ENCODE peak calls at places on chromosome 22, in four cellular contexts. L is right lobe of liver, Y is transverse colon, O is AG04450. I is an unnamed sample.
A peak's percentile ranks its signal among the peaks of the same experiment; 100 is the strongest.

GRCh38 chr22:17102297-17102667 is 17.5 kb downstream of the IL17RA start:
- DNase-seq in Y (no peak), O (no peak), L (no peak), I (no peak)

GRCh38 chr22:18991138-18991432 is 55.0 kb upstream of the PRODH start:
- DNase-seq in O (no peak), Y (no peak), L (no peak), I (no peak)

GRCh38 chr22:37559901-37560681 is at the start of gene CDC42EP1:
- DNase-seq in Y (peak; percentile 75), O (no peak), L (peak; percentile 88), I (no peak)

GRCh38 chr22:48050836-48051235 is 1288.4 kb downstream of the TBC1D22A start:
- DNase-seq in O (no peak), Y (no peak), L (no peak), I (no peak)

GRCh38 chr22:46761017-46761416 is 1.4 kb upstream of the TBC1D22A start:
- DNase-seq in L (no peak), Y (no peak), O (no peak), I (no peak)

GRCh38 chr22:29200901-29201300 is 4.8 kb upstream of the EMID1 start:
- DNase-seq in L (peak; percentile 47), O (no peak), Y (no peak), I (no peak)

GRCh38 chr22:19149962-19150361 is at the start of gene GSC2:
- DNase-seq in Y (no peak), L (no peak), O (no peak), I (no peak)

GRCh38 chr22:20803696-20804324 is 29.9 kb downstream of the SERPIND1 start:
- DNase-seq in Y (peak; percentile 35), L (no peak), O (peak; percentile 16), I (no peak)

GRCh38 chr22:28710112-28710888 is 30.7 kb upstream of the TTC28 start:
- DNase-seq in L (no peak), O (peak; percentile 82), Y (no peak), I (no peak)

DNA sequence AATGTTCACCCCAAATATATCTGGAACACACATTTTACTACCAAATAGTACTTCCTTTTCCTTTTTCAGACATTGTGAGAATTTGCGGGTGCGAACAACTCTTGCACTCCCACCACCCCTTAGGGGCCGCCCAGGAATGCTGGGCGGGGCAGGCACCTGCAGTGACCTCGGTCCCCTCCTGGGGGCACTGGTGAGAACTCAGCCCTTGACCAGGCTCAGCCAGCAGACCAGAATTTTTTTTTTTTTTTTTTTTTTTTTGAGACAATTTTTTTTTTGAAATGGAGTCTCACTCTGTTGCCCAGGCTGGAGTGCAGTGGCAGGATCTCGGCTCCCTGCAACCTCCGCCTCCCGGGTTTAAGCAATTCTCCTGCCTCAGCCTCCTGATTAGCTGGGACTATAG is 75.8 kb downstream of the ARHGAP8 start:
- DNase-seq in L (peak; percentile 8), Y (no peak), O (no peak), I (no peak)
- TF ChIP-seq CTCF in L (no peak), Y (no peak), O (peak; percentile 48), I (peak; percentile 56)

GRCh38 chr22:30562391-30562790 is 12.1 kb downstream of the GAL3ST1 start:
- DNase-seq in L (no peak), Y (no peak), O (no peak), I (peak; percentile 21)
- TF ChIP-seq CTCF in L (no peak), Y (no peak), O (no peak), I (no peak)

GRCh38 chr22:39017596-39018365 is 3.1 kb upstream of the APOBEC3D start:
- DNase-seq in O (no peak), Y (no peak), L (no peak), I (no peak)

GRCh38 chr22:39010946-39011625 is 3.0 kb upstream of the APOBEC3C start:
- DNase-seq in O (no peak), Y (no peak), L (no peak), I (no peak)

GRCh38 chr22:39012525-39013516 is 1.2 kb upstream of the APOBEC3C start:
- DNase-seq in Y (no peak), L (no peak), O (no peak), I (peak; percentile 5)

GRCh38 chr22:39016592-39016991 is 2.5 kb downstream of the APOBEC3C start:
- DNase-seq in L (no peak), Y (no peak), O (no peak), I (no peak)

DNA sequence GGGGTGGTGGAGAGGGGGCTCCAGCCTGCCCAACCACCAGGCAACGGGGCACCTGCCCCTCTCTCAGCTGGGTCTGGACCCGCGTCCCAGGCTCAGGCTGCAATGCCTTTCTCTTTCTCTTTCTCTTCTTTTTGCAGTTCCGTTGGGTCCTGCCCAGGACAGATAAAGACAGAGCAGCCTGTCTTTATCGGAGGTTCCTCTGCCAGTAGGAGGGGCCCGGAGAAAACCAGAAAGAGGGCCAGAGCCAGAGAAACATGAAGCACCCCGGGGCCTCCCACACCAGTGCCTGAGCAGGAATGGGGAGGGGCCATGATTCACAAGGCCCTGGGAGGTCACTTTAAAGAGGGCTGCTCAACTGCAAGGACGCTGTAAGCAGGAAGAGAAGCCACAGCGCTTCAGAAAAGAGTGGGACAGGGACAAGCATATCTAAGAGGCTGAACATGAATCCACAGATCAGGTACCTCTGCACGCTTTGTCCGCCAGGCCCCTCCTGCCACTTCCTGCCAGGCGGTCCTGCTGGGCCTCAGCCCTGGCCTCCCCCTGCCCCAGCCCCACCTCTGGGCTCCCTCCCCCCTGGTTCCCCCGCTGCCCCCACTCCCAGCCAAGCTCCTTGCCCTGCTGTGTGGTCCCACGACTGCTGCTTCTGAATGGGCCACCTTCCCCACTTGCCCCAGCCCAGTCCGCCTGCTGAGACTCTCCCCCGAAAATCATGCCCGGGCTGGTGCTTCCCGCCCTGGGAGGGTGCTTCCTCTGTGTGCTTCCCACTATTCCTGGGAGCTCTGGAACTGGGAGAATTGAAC is at the start of gene APOBEC3C:
- DNase-seq in Y (peak; percentile 87), O (peak; percentile 74), L (peak; percentile 73), I (peak; percentile 66)
- TF ChIP-seq CTCF in Y (no peak), O (peak; percentile 18), L (no peak), I (peak; percentile 13)

GRCh38 chr22:22753526-22754267 is 109.3 kb downstream of the GGTLC2 start:
- DNase-seq in O (no peak), Y (peak; percentile 79), L (peak; percentile 70), I (no peak)
- TF ChIP-seq CTCF in O (peak; percentile 63), Y (peak; percentile 72), L (peak; percentile 56), I (peak; percentile 71)

DNA sequence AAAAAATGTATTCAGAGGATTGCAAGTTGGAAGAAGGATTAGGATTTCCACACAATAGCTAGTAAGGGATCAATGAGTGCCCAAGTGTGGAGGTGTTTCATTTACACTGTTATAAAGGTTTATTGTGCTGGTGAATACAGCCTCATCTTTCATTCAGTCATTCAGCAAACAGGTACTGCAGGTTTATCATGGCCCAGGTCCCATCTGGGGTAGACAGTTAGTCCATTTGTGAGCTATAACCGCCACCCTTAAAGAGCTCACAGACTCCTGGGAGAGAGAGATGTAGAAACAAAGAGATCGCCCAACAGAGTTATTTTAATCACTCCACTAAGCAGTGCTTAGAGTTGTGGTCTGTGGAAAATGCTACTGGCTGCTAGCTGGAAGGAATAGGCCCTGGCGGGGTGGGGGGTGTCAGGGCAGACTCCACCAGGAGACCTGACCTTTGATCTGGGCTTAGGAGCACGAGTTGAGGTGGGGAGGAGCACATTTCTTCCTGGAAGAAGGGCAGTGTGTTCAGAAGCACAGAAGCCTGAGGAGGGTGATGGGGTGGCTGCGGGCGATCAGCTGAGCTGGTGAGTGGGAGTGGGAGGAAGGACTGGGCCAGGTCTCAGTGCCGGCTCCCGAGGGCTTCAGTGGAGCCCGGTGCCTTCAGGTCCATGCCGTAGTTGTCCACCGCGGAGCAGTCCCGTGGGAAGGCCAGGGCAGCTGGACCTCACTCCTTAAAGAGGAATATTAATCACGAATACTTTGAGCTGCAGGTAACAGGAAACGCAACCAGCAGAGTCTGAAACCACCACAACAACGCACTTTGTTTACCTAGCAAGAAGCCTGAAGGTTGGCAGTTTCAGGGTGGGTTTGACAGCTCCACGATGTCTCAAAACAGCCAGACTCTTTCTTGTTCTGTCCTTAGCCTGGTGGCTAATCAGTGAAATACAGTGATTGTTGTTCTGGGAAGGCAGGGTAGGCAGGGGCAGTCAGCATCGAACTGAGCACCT is 11.2 kb downstream of the TOM1 start:
- DNase-seq in O (no peak), L (no peak), Y (peak; percentile 63), I (no peak)
- TF ChIP-seq CTCF in O (no peak), L (no peak), Y (peak; percentile 13), I (peak; percentile 12)

GRCh38 chr22:45554040-45554406 is 51.3 kb downstream of the FBLN1 start:
- DNase-seq in L (no peak), Y (no peak), O (no peak), I (no peak)
- TF ChIP-seq CTCF in L (no peak), Y (no peak), O (no peak), I (no peak)

GRCh38 chr22:44329179-44329796 is 16.5 kb upstream of the SHISAL1 start:
- DNase-seq in Y (peak; percentile 44), L (no peak), O (no peak), I (no peak)

GRCh38 chr22:44326549-44326881 is 13.8 kb upstream of the SHISAL1 start:
- DNase-seq in O (no peak), L (no peak), Y (no peak), I (no peak)

GRCh38 chr22:44328326-44328725 is 15.6 kb upstream of the SHISAL1 start:
- DNase-seq in L (no peak), Y (no peak), O (no peak), I (no peak)

GRCh38 chr22:44328762-44329161 is 16.0 kb upstream of the SHISAL1 start:
- DNase-seq in O (no peak), L (no peak), Y (no peak), I (no peak)

GRCh38 chr22:44325718-44326548 is 13.2 kb upstream of the SHISAL1 start:
- DNase-seq in L (no peak), O (no peak), Y (no peak), I (no peak)
- TF ChIP-seq CTCF in L (no peak), O (peak; percentile 62), Y (peak; percentile 42), I (peak; percentile 27)

GRCh38 chr22:27416553-27417427 is 384.8 kb downstream of the MN1 start:
- DNase-seq in O (peak; percentile 68), L (no peak), Y (no peak), I (peak; percentile 50)
- TF ChIP-seq CTCF in O (peak; percentile 21), L (no peak), Y (no peak), I (no peak)

GRCh38 chr22:22870577-22871398 is 16.8 kb upstream of the IGLL5 start:
- DNase-seq in L (no peak), O (no peak), Y (no peak), I (no peak)
- TF ChIP-seq CTCF in L (no peak), O (no peak), Y (no peak), I (peak; percentile 6)

I was measured in kidney epithelial cell.